ENCODE peak calls at places on chromosomes 1 and 21, in six cellular contexts. B is SW480; D is mesothelial cell of epicardium; E is effector memory CD4-positive, alpha-beta T cell; N is ovary; G is HTR-8/SVneo. R is an unnamed sample.

GRCh38 chr21:42461881-42462877 is 33.8 kb downstream of the RSPH1 start:
- DNase-seq in B (peak), D (no peak), E (no peak), N (no peak), G (no peak), R (no peak)

GRCh38 chr1:159005676-159006075 is 4.0 kb upstream of the IFI16 start:
- DNase-seq in B (no peak), D (no peak), E (no peak), N (no peak), G (no peak), R (no peak)

GRCh38 chr21:27371065-27371464 is 404.2 kb upstream of the ADAMTS5 start:
- DNase-seq in B (no peak), D (no peak), E (no peak), N (no peak), G (no peak), R (no peak)

GRCh38 chr1:229229137-229229720 is 41.7 kb upstream of the RAB4A start:
- DNase-seq in B (peak), D (no peak), E (no peak), N (no peak), G (no peak), R (no peak)

GRCh38 chr1:150576794-150577556 is 2.4 kb downstream of the MCL1 start:
- DNase-seq in B (no peak), D (no peak), E (no peak), N (peak), G (no peak), R (no peak)

GRCh38 chr1:168621356-168621755 is 45.0 kb downstream of the XCL1 start:
- DNase-seq in B (no peak), D (no peak), E (no peak), N (no peak), G (no peak), R (no peak)

GRCh38 chr1:58032621-58033073 is 513.9 kb downstream of the OMA1 start:
- DNase-seq in B (no peak), D (no peak), E (no peak), N (no peak), G (no peak), R (no peak)

GRCh38 chr1:207502726-207503125 is 6.8 kb downstream of the CR1 start:
- DNase-seq in B (no peak), D (no peak), E (no peak), N (no peak), G (no peak), R (no peak)

GRCh38 chr1:176119549-176119948 is 87.5 kb downstream of the COP1 start:
- DNase-seq in B (no peak), D (no peak), E (no peak), N (no peak), G (peak), R (no peak)

GRCh38 chr1:18643154-18644012 is 12.7 kb downstream of the PAX7 start:
- DNase-seq in B (peak), D (no peak), E (no peak), N (no peak), G (no peak), R (no peak)

GRCh38 chr1:226201029-226201593 is 14.6 kb upstream of the ACBD3 start:
- DNase-seq in B (no peak), D (no peak), E (no peak), N (no peak), G (no peak), R (peak)

GRCh38 chr1:19866758-19867157 is 15.4 kb upstream of the OTUD3 start:
- DNase-seq in B (peak), D (no peak), E (no peak), N (no peak), G (no peak), R (no peak)

GRCh38 chr1:15525043-15525958 is 1.3 kb upstream of the CASP9 start:
- DNase-seq in B (no peak), D (no peak), E (no peak), N (peak), G (peak), R (peak)

GRCh38 chr1:35718492-35719336 is at the start of gene C1orf216:
- DNase-seq in B (peak), D (peak), E (peak), N (peak), G (peak), R (peak)

GRCh38 chr1:15975358-15975804 is 520 bp downstream of the ZBTB17 start:
- DNase-seq in B (peak), D (no peak), E (peak), N (no peak), G (peak), R (peak)